ENCODE peak calls at places on chromosomes 12 and 14, in eight cellular contexts. Q, X, D, N, U, H, B and F are unnamed samples.

GRCh38 chr14:98904677-98905076 is 367.3 kb downstream of the BCL11B start:
- DNase-seq in Q (no peak), X (no peak), D (no peak), N (no peak), U (no peak), H (no peak), B (no peak), F (no peak)

GRCh38 chr14:64303471-64303917 is 9.3 kb upstream of the ESR2 start:
- DNase-seq in Q (no peak), X (no peak), D (no peak), N (peak; percentile 40), U (peak; percentile 80), H (no peak), B (no peak), F (no peak)

GRCh38 chr14:76812093-76812421 is 625 bp downstream of the ANGEL1 start:
- DNase-seq in Q (no peak), X (no peak), D (no peak), N (no peak), U (no peak), H (no peak), B (no peak), F (no peak)

GRCh38 chr14:105863296-105864108 is 337.1 kb downstream of the TMEM121 start:
- DNase-seq in Q (peak; percentile 11), X (no peak), D (no peak), N (no peak), U (no peak), H (peak; percentile 9), B (no peak), F (no peak)

GRCh38 chr12:56518570-56518969 is 3.0 kb upstream of the RBMS2 start:
- DNase-seq in Q (no peak), X (no peak), D (no peak), N (no peak), U (peak; percentile 48), H (no peak), B (no peak), F (no peak)

GRCh38 chr14:100076630-100077029 is 11.4 kb downstream of the EVL start:
- DNase-seq in Q (peak; percentile 58), X (no peak), D (no peak), N (no peak), U (peak; percentile 77), H (no peak), B (no peak), F (no peak)

GRCh38 chr12:48973531-48973930 is 2.0 kb upstream of the WNT10B start:
- DNase-seq in Q (peak; percentile 73), X (no peak), D (peak; percentile 76), N (no peak), U (peak; percentile 71), H (no peak), B (no peak), F (no peak)

GRCh38 chr14:72573725-72574426 is 320.0 kb downstream of the DPF3 start:
- DNase-seq in Q (no peak), X (no peak), D (no peak), N (no peak), U (no peak), H (peak; percentile 79), B (no peak), F (no peak)

GRCh38 chr12:31967569-31967968 is 8.4 kb downstream of the RESF1 start:
- DNase-seq in Q (no peak), X (no peak), D (no peak), N (no peak), U (no peak), H (no peak), B (no peak), F (no peak)

GRCh38 chr12:32885831-32886230 is 10.7 kb downstream of the PKP2 start:
- DNase-seq in Q (no peak), X (no peak), D (no peak), N (no peak), U (no peak), H (no peak), B (no peak), F (no peak)

GRCh38 chr14:91163316-91163715 is 49.4 kb downstream of the DGLUCY start:
- DNase-seq in Q (peak; percentile 65), X (no peak), D (peak; percentile 64), N (no peak), U (no peak), H (peak; percentile 51), B (no peak), F (no peak)

GRCh38 chr12:75960086-75960910 is 71.3 kb downstream of the PHLDA1 start:
- DNase-seq in Q (no peak), X (no peak), D (no peak), N (no peak), U (no peak), H (peak; percentile 92), B (no peak), F (no peak)

GRCh38 chr14:76919431-76919810 is 93.2 kb downstream of the LRRC74A start:
- DNase-seq in Q (no peak), X (no peak), D (no peak), N (no peak), U (no peak), H (peak; percentile 71), B (no peak), F (no peak)

GRCh38 chr12:16604853-16605252 is 1.1 kb downstream of the LMO3 start:
- DNase-seq in Q (no peak), X (no peak), D (peak; percentile 36), N (no peak), U (no peak), H (no peak), B (no peak), F (no peak)

GRCh38 chr12:94416613-94417012 is 43.1 kb downstream of the CEP83 start:
- DNase-seq in Q (no peak), X (no peak), D (no peak), N (no peak), U (no peak), H (no peak), B (no peak), F (no peak)

GRCh38 chr12:96883571-96883970 is 23.5 kb upstream of the NEDD1 start:
- DNase-seq in Q (no peak), X (no peak), D (no peak), N (no peak), U (no peak), H (no peak), B (no peak), F (no peak)

GRCh38 chr12:59626382-59626781 is 30.6 kb downstream of the SLC16A7 start:
- DNase-seq in Q (no peak), X (no peak), D (no peak), N (no peak), U (no peak), H (no peak), B (no peak), F (no peak)

GRCh38 chr12:103012884-103013283 is 55.4 kb downstream of the ASCL1 start:
- DNase-seq in Q (no peak), X (no peak), D (no peak), N (no peak), U (no peak), H (no peak), B (no peak), F (no peak)

GRCh38 chr14:68426661-68427549 is 366.0 kb downstream of the ZFP36L1 start:
- DNase-seq in Q (no peak), X (no peak), D (no peak), N (no peak), U (no peak), H (no peak), B (no peak), F (no peak)

GRCh38 chr12:121711925-121712461 is 559 bp upstream of the TMEM120B start:
- DNase-seq in Q (peak; percentile 60), X (no peak), D (peak; percentile 66), N (peak; percentile 26), U (peak; percentile 68), H (peak; percentile 57), B (no peak), F (no peak)

GRCh38 chr12:9607816-9608215 is at the start of gene KLRB1:
- DNase-seq in Q (no peak), X (no peak), D (no peak), N (no peak), U (no peak), H (no peak), B (no peak), F (no peak)